ENCODE peak calls at places on chromosomes 7 and 10, in seven cellular contexts. U, Q, H, I, T, N and O are unnamed samples.

GRCh38 chr7:35015346-35015859 is 21.9 kb downstream of the DPY19L1 start:
- DNase-seq in U (peak), Q (no peak), H (no peak), I (no peak), T (no peak), N (no peak), O (no peak)

GRCh38 chr10:30270247-30270646 is 78.8 kb downstream of the MTPAP start:
- DNase-seq in U (peak), Q (no peak), H (no peak), I (no peak), T (no peak), N (no peak), O (no peak)

GRCh38 chr10:60846173-60846572 is 67.9 kb downstream of the CDK1 start:
- DNase-seq in U (peak), Q (no peak), H (no peak), I (no peak), T (no peak), N (peak), O (no peak)

GRCh38 chr10:75773139-75773801 is 341.8 kb downstream of the LRMDA start:
- DNase-seq in U (peak), Q (peak), H (no peak), I (no peak), T (peak), N (no peak), O (no peak)

GRCh38 chr7:136117539-136117938 is 140.4 kb upstream of the MTPN start:
- DNase-seq in U (no peak), Q (no peak), H (peak), I (no peak), T (no peak), N (no peak), O (no peak)

GRCh38 chr10:48306870-48307531 is 524 bp downstream of the MAPK8 start:
- DNase-seq in U (peak), Q (peak), H (no peak), I (peak), T (peak), N (peak), O (peak)

GRCh38 chr7:106038289-106038688 is 73.8 kb downstream of the SYPL1 start:
- DNase-seq in U (no peak), Q (no peak), H (no peak), I (no peak), T (no peak), N (no peak), O (no peak)

GRCh38 chr10:15482168-15482567 is 111.1 kb upstream of the FAM171A1 start:
- DNase-seq in U (no peak), Q (no peak), H (no peak), I (no peak), T (no peak), N (no peak), O (no peak)

GRCh38 chr10:111078505-111079185 is 1.8 kb downstream of the ADRA2A start:
- DNase-seq in U (no peak), Q (no peak), H (no peak), I (no peak), T (no peak), N (no peak), O (no peak)

GRCh38 chr7:110090113-110090820 is 1000.7 kb upstream of the LRRN3 start:
- DNase-seq in U (peak), Q (no peak), H (peak), I (no peak), T (no peak), N (no peak), O (peak)

GRCh38 chr10:69367469-69367868 is 49.2 kb downstream of the TACR2 start:
- DNase-seq in U (no peak), Q (no peak), H (no peak), I (no peak), T (no peak), N (no peak), O (no peak)

GRCh38 chr7:44979481-44980392 is 922 bp upstream of the MYO1G start:
- DNase-seq in U (no peak), Q (no peak), H (peak), I (no peak), T (no peak), N (no peak), O (no peak)

GRCh38 chr7:56479748-56480147 is 363.5 kb upstream of the NUPR2 start:
- DNase-seq in U (no peak), Q (no peak), H (no peak), I (no peak), T (no peak), N (no peak), O (no peak)

GRCh38 chr10:86262671-86263165 is 103.9 kb downstream of the GRID1 start:
- DNase-seq in U (no peak), Q (no peak), H (no peak), I (no peak), T (no peak), N (no peak), O (no peak)

GRCh38 chr10:52215745-52216361 is 98.2 kb upstream of the DKK1 start:
- DNase-seq in U (peak), Q (peak), H (no peak), I (no peak), T (peak), N (no peak), O (peak)

GRCh38 chr7:127154958-127155357 is 97.8 kb downstream of the GRM8 start:
- DNase-seq in U (no peak), Q (no peak), H (no peak), I (no peak), T (no peak), N (no peak), O (no peak)

GRCh38 chr10:89659185-89660131 is 14.4 kb upstream of the PANK1 start:
- DNase-seq in U (peak), Q (no peak), H (no peak), I (no peak), T (no peak), N (no peak), O (no peak)

GRCh38 chr7:22571776-22572175 is 71.8 kb upstream of the STEAP1B start:
- DNase-seq in U (no peak), Q (no peak), H (no peak), I (no peak), T (no peak), N (no peak), O (no peak)

GRCh38 chr7:78018541-78019456 is 220.2 kb downstream of the PHTF2 start:
- DNase-seq in U (peak), Q (peak), H (peak), I (peak), T (peak), N (peak), O (peak)

GRCh38 chr10:15877836-15878576 is 17.7 kb upstream of the MINDY3 start:
- DNase-seq in U (no peak), Q (peak), H (no peak), I (no peak), T (no peak), N (no peak), O (no peak)

GRCh38 chr10:90413196-90413595 is 444.6 kb downstream of the HTR7 start:
- DNase-seq in U (peak), Q (no peak), H (no peak), I (no peak), T (no peak), N (no peak), O (no peak)

GRCh38 chr7:69208848-69209247 is 389.4 kb upstream of the AUTS2 start:
- DNase-seq in U (no peak), Q (no peak), H (no peak), I (no peak), T (no peak), N (no peak), O (no peak)

GRCh38 chr10:6473901-6474370 is 106.1 kb downstream of the PRKCQ start:
- DNase-seq in U (no peak), Q (no peak), H (no peak), I (no peak), T (no peak), N (no peak), O (no peak)

DNA sequence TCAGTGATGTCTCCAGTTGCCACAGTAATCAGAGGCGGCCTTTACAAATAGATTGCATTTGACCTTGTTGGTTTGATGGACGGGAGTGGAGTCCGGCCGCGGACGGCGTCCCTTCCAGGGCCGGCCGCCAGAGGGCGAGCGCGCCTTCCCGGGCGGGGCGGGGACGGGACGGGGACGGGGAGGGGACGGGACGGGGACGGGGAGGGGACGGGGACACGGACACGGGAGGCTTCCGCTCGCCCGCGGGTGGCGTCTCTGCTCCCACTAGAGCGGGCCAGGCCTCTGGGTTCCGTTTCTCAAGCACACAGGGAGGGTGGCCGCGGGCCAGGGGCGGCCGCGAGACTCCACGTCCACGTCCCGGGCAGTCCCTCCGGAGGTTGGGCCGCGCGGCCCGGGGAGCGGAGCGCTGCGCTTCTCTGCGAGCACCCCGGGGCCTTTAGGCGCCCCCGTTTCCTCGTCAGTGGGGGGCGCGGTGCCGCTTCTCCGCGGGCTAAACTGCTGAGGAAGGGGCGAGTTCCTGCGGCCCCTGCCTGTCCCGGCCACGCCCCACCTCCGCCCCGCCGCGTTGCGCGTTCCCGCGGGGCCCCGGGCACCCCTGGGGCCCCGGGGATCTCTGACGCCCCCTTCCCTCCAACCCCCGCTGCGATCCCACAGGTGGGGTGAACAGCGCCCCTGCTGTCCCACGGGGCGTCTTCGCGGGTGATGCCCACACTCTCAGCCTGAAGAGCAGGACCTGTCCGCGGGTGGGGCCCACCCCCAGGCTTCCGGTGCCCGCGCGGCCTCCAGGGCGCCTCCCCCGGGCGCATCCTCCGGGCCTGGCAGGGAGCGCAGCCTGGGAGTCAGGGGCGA is 84.2 kb upstream of the MKI67 start:
- DNase-seq in U (no peak), Q (peak), H (peak), I (peak), T (no peak), N (no peak), O (peak)
- TF ChIP-seq POLR2A in U (no peak), Q (peak), H (no peak), I (peak), T (no peak), N (no peak), O (no peak)

GRCh38 chr7:143382126-143382790 is 1.1 kb downstream of the ZYX start:
- DNase-seq in U (no peak), Q (no peak), H (no peak), I (no peak), T (no peak), N (no peak), O (no peak)

GRCh38 chr7:143381427-143382125 is 431 bp downstream of the ZYX start:
- DNase-seq in U (peak), Q (peak), H (peak), I (peak), T (peak), N (no peak), O (peak)

GRCh38 chr7:143380646-143381426 is at the start of gene ZYX:
- DNase-seq in U (peak), Q (peak), H (peak), I (peak), T (peak), N (peak), O (peak)

GRCh38 chr7:143379607-143380263 is 1.4 kb upstream of the ZYX start:
- DNase-seq in U (no peak), Q (no peak), H (no peak), I (no peak), T (no peak), N (no peak), O (no peak)

GRCh38 chr7:143380264-143380645 is 890 bp upstream of the ZYX start:
- DNase-seq in U (peak), Q (peak), H (peak), I (peak), T (peak), N (peak), O (peak)
- TF ChIP-seq POLR2A in U (no peak), Q (no peak), H (no peak), I (no peak), T (peak), N (peak), O (no peak)

GRCh38 chr7:88223265-88223664 is 3.4 kb upstream of the SRI start:
- DNase-seq in U (no peak), Q (no peak), H (no peak), I (no peak), T (no peak), N (no peak), O (no peak)

GRCh38 chr7:88217675-88218427 is 2.0 kb downstream of the SRI start:
- DNase-seq in U (no peak), Q (no peak), H (no peak), I (no peak), T (no peak), N (no peak), O (no peak)

GRCh38 chr7:88218836-88219605 is 817 bp downstream of the SRI start:
- DNase-seq in U (peak), Q (peak), H (peak), I (peak), T (peak), N (peak), O (peak)

GRCh38 chr7:88218428-88218745 is 1.5 kb downstream of the SRI start:
- DNase-seq in U (no peak), Q (no peak), H (no peak), I (no peak), T (no peak), N (no peak), O (no peak)

GRCh38 chr7:88219781-88220747 is at the start of gene SRI:
- DNase-seq in U (peak), Q (peak), H (peak), I (peak), T (peak), N (peak), O (peak)
- TF ChIP-seq POLR2A in U (peak), Q (peak), H (peak), I (peak), T (peak), N (peak), O (no peak)

GRCh38 chr10:3853547-3853989 is 68.6 kb upstream of the KLF6 start:
- DNase-seq in U (no peak), Q (peak), H (no peak), I (peak), T (no peak), N (no peak), O (no peak)
- TF ChIP-seq POLR2A in U (no peak), Q (peak), H (no peak), I (no peak), T (no peak), N (no peak), O (no peak)

DNA sequence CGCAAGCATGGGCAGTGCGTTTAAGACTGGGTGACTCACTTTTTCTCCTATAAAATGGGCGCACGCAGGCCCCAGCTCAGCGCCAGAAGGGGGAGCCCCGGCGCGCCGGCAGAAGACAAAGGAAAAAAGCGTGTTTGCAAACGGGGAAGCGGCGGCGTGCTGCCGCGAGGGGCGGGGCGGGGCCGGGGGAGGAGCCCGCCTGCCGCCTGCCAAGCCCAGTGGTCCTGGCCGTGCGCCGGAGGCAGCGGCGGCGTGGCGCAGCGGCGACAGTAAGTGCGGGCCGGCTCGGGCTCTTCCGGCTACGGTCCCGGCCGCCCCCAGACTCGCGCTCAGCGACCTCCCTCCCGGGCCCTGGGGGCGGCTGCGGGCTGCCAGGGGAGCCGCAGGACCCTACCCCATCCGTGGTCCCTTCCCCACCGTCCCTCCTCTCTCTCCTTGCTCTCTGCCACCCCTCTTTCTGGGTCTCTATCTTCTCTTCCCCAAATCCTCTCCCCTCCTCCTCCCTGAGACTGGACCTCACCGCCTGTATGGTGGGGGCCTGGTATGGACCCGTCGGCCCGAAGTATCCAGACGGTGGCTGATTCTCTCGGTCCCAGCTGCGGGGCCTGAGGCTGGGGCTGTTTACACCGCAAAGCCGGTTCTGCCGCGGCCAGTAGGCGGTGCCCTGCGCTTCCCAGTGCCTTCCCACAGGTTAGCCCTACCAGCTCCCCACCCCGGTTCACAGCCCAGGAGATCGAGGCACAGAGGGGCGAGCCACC is at the start of gene SLC29A3:
- DNase-seq in U (peak), Q (peak), H (peak), I (peak), T (peak), N (peak), O (peak)
- TF ChIP-seq POLR2A in U (no peak), Q (peak), H (peak), I (peak), T (peak), N (peak), O (no peak)

GRCh38 chr7:74215921-74216320 is 6.1 kb downstream of the LAT2 start:
- DNase-seq in U (no peak), Q (no peak), H (no peak), I (no peak), T (no peak), N (no peak), O (no peak)

GRCh38 chr7:74216361-74216761 is 6.6 kb downstream of the LAT2 start:
- DNase-seq in U (no peak), Q (no peak), H (no peak), I (no peak), T (no peak), N (no peak), O (no peak)

GRCh38 chr7:74219416-74219815 is 9.6 kb downstream of the LAT2 start:
- DNase-seq in U (no peak), Q (no peak), H (no peak), I (no peak), T (no peak), N (no peak), O (no peak)

GRCh38 chr7:74218343-74218698 is 8.5 kb downstream of the LAT2 start:
- DNase-seq in U (no peak), Q (no peak), H (no peak), I (no peak), T (no peak), N (no peak), O (no peak)

GRCh38 chr7:74217455-74218342 is 7.9 kb downstream of the LAT2 start:
- DNase-seq in U (peak), Q (no peak), H (peak), I (no peak), T (no peak), N (no peak), O (no peak)
- TF ChIP-seq POLR2A in U (no peak), Q (no peak), H (no peak), I (no peak), T (no peak), N (no peak), O (no peak)

DNA sequence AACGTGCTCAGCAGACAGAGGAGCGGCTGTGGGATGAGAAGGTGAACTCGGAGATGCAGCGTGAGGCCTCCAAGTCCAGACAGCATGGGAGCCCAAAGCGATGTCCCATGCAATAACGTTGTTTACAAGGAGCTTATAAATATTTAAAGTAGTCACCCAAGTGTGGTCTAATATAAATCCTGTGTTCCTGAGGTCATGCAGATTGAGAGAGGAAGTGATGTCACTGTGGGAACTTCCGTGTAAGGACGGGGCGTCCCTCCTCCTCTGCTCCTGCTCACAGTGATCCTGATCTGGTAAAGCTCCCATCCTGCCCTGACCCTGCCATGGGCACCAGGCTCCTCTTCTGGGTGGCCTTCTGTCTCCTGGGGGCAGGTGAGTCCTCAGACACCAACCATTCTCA is 94.7 kb upstream of the PRSS58 start:
- DNase-seq in U (peak), Q (no peak), H (no peak), I (no peak), T (no peak), N (no peak), O (no peak)
- TF ChIP-seq POLR2A in U (no peak), Q (no peak), H (no peak), I (no peak), T (no peak), N (no peak), O (no peak)

GRCh38 chr7:75878312-75878768 is 494 bp upstream of the RHBDD2 start:
- DNase-seq in U (no peak), Q (no peak), H (no peak), I (no peak), T (no peak), N (no peak), O (no peak)
- TF ChIP-seq POLR2A in U (no peak), Q (no peak), H (no peak), I (no peak), T (no peak), N (no peak), O (no peak)

GRCh38 chr10:84424731-84425165 is 96.4 kb downstream of the CCSER2 start:
- DNase-seq in U (peak), Q (peak), H (no peak), I (peak), T (peak), N (peak), O (peak)
- TF ChIP-seq POLR2A in U (peak), Q (peak), H (no peak), I (peak), T (no peak), N (peak), O (no peak)

GRCh38 chr10:119597405-119598186 is 832 bp upstream of the TIAL1 start:
- DNase-seq in U (no peak), Q (no peak), H (no peak), I (no peak), T (no peak), N (no peak), O (no peak)
- TF ChIP-seq POLR2A in U (no peak), Q (no peak), H (no peak), I (no peak), T (no peak), N (no peak), O (no peak)